ENCODE peak calls at places on chromosomes 12 and 14, in five cellular contexts. G is H1, T is IMR-90, J is mesendoderm, P is H9. H is an unnamed sample.

GRCh38 chr12:42684171-42685071 is 94.9 kb upstream of the PRICKLE1 start:
- DNase-seq in G (no peak), T (peak), J (no peak), P (no peak), H (no peak)

GRCh38 chr12:27864521-27864920 is 84.5 kb upstream of the MANSC4 start:
- DNase-seq in G (no peak), T (peak), J (no peak), P (no peak), H (no peak)

GRCh38 chr12:110498984-110499706 is 2.8 kb downstream of the VPS29 start:
- DNase-seq in G (no peak), T (peak), J (no peak), P (no peak), H (no peak)

GRCh38 chr12:55746147-55746912 is 3.4 kb downstream of the GDF11 start:
- DNase-seq in G (no peak), T (no peak), J (no peak), P (no peak), H (no peak)

GRCh38 chr12:74171478-74171909 is 366.1 kb upstream of the ATXN7L3B start:
- DNase-seq in G (no peak), T (no peak), J (no peak), P (no peak), H (no peak)

GRCh38 chr12:38386238-38386985 is 69.8 kb downstream of the ALG10B start:
- DNase-seq in G (no peak), T (no peak), J (peak), P (no peak), H (no peak)

GRCh38 chr12:20058068-20058467 is 310.3 kb upstream of the PDE3A start:
- DNase-seq in G (no peak), T (no peak), J (no peak), P (no peak), H (no peak)

GRCh38 chr12:129571901-129572494 is 331.8 kb downstream of the TMEM132D start:
- DNase-seq in G (no peak), T (no peak), J (peak), P (no peak), H (no peak)

GRCh38 chr12:113276306-113276705 is 55.0 kb downstream of the TPCN1 start:
- DNase-seq in G (no peak), T (peak), J (no peak), P (no peak), H (peak)

GRCh38 chr12:97556201-97556824 is 93.7 kb downstream of the RMST start:
- DNase-seq in G (no peak), T (no peak), J (peak), P (no peak), H (no peak)

GRCh38 chr14:62179367-62180018 is 417.3 kb downstream of the SNAPC1 start:
- DNase-seq in G (peak), T (peak), J (peak), P (peak), H (peak)

GRCh38 chr12:120361506-120362208 is 7.3 kb downstream of the MSI1 start:
- DNase-seq in G (peak), T (peak), J (peak), P (peak), H (peak)

GRCh38 chr12:32032205-32032810 is 73.1 kb downstream of the RESF1 start:
- DNase-seq in G (no peak), T (peak), J (peak), P (no peak), H (no peak)

GRCh38 chr14:43316427-43316826 is 1190.7 kb downstream of the FSCB start:
- DNase-seq in G (no peak), T (no peak), J (no peak), P (no peak), H (no peak)

GRCh38 chr12:107326237-107326636 is 232.9 kb upstream of the CRY1 start:
- DNase-seq in G (no peak), T (no peak), J (peak), P (no peak), H (no peak)

DNA sequence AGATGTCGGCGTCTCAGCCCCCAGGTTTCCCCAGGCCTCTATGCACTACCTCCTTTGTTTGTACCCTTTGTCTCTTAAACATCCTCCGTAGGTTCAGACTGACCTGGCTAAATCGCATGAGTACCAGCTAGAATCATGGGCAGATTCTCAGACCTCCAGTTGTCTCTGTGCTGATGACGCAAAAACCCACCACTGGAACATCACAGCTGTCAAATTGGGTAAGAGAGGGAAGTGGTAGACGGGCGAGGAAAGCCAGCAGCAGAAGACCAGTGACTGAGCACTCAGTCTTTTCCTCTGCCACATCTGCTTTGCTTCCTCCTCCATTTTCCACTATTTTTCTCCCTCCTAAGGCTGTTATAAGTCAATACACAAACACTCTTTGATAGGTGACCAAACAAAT is 29.7 kb downstream of the A2ML1 start:
- DNase-seq in G (no peak), T (no peak), J (no peak), P (no peak), H (no peak)
- H3K23ac ChIP-seq in G (no peak), T (no peak), J (no peak), P (no peak), H (no peak)

DNA sequence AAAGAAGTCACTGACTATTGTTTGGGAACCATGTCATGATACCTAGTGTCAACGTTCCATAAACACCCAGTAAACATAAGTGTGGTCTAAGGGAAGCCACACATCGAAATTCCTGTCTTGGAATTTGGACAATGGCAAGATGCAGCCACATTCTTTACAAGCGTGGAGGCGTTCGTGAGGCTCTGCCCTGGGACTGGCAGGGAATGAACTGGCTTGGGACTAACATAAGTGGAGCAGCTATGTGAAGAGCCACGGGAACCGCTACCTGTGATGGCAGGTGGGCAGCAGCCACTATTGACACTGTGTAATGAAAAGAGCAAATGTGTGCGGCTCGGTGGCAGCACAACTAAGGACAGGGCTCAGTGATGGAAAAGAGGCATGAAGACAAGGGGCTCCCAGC is 10.0 kb upstream of the NRIP2 start:
- DNase-seq in G (no peak), T (peak), J (peak), P (no peak), H (no peak)
- H3K18ac ChIP-seq in G (no peak), T (peak), J (no peak), P (no peak), H (no peak)

GRCh38 chr12:13099066-13099909 is 4.2 kb downstream of the GSG1 start:
- DNase-seq in G (no peak), T (no peak), J (no peak), P (no peak), H (no peak)

GRCh38 chr12:13100610-13100881 is 2.9 kb downstream of the GSG1 start:
- DNase-seq in G (no peak), T (no peak), J (no peak), P (no peak), H (no peak)

GRCh38 chr12:13101854-13102375 is 1.6 kb downstream of the GSG1 start:
- DNase-seq in G (no peak), T (peak), J (no peak), P (no peak), H (no peak)

GRCh38 chr12:13100882-13101769 is 2.3 kb downstream of the GSG1 start:
- DNase-seq in G (peak), T (peak), J (peak), P (peak), H (peak)

GRCh38 chr12:13099910-13100609 is 3.4 kb downstream of the GSG1 start:
- DNase-seq in G (no peak), T (no peak), J (no peak), P (no peak), H (no peak)
- H2BK15ac ChIP-seq in G (peak), T (peak), J (no peak), P (no peak), H (no peak)

DNA sequence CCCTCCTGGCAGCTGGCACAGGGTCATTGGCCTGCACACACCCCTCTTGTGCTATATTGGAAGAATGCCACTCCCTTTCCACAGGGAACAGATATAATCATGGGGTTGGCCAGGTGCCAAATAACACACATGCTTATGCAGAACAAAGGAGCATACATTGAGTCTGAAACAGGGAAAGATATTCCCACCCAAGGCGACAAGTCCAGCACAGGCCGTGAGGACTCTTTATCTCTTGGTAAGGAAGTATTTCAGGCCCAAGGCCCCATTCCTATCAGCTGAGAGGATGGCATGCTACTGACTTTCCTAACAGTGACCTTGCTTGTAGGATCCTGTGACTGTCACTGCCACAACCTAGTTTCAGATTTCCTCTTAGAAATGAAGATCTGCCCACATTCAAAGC is 59.0 kb upstream of the STXBP6 start:
- DNase-seq in G (no peak), T (no peak), J (peak), P (no peak), H (no peak)
- H3K23ac ChIP-seq in G (no peak), T (no peak), J (no peak), P (no peak), H (no peak)